ENCODE peak calls at places on chromosomes 4 and X, in four cellular contexts. K is mesothelial cell of epicardium, V is brain microvascular endothelial cell, N is progenitor cell of endocrine pancreas. Q is an unnamed sample.

GRCh38 chr4:168150651-168151050 is 58.3 kb downstream of the ANXA10 start:
- DNase-seq in V (peak; percentile 45), N (no peak), K (no peak), Q (no peak)

GRCh38 chr4:184267673-184268573 is 50.2 kb upstream of the ENPP6 start:
- DNase-seq in N (no peak), K (no peak), V (peak; percentile 76), Q (no peak)

GRCh38 chr4:24956763-24957162 is 43.9 kb upstream of the CCDC149 start:
- DNase-seq in V (no peak), N (no peak), K (no peak), Q (no peak)

GRCh38 chr4:106583567-106583966 is 215.0 kb upstream of the GIMD1 start:
- DNase-seq in K (no peak), N (no peak), V (peak; percentile 83), Q (no peak)

GRCh38 chrX:77966361-77966760 is 3.1 kb downstream of the PGAM4 start:
- DNase-seq in V (no peak), N (no peak), K (no peak), Q (no peak)

GRCh38 chr4:23654791-23655190 is 235.1 kb downstream of the PPARGC1A start:
- DNase-seq in K (no peak), N (no peak), V (no peak), Q (no peak)

GRCh38 chr4:89745708-89746107 is 91.3 kb downstream of the SNCA start:
- DNase-seq in V (no peak), K (no peak), N (no peak), Q (no peak)

GRCh38 chr4:40038972-40039371 is 17.7 kb upstream of the N4BP2 start:
- DNase-seq in N (no peak), V (no peak), K (no peak), Q (no peak)

GRCh38 chr4:68337522-68337921 is 12.4 kb downstream of the YTHDC1 start:
- DNase-seq in V (no peak), N (no peak), K (no peak), Q (no peak)

GRCh38 chrX:133414399-133415275 is 652 bp downstream of the GPC4 start:
- DNase-seq in K (peak; percentile 66), N (peak; percentile 31), V (no peak), Q (no peak)

GRCh38 chrX:53379747-53380146 is 42.7 kb downstream of the SMC1A start:
- DNase-seq in N (no peak), V (no peak), K (no peak), Q (no peak)

GRCh38 chrX:30990361-30990760 is 81.5 kb downstream of the FTHL17 start:
- DNase-seq in N (no peak), K (no peak), V (no peak), Q (no peak)

GRCh38 chrX:73561791-73562190 is 1.2 kb upstream of the CHIC1 start:
- DNase-seq in N (no peak), V (peak; percentile 3), K (no peak), Q (no peak)

GRCh38 chr4:72886602-72887001 is 182.9 kb downstream of the COX18 start:
- DNase-seq in N (no peak), K (no peak), V (no peak), Q (no peak)

GRCh38 chr4:18756661-18757060 is 735.1 kb upstream of the LCORL start:
- DNase-seq in K (no peak), N (no peak), V (no peak), Q (no peak)

GRCh38 chrX:40474205-40474626 is 106.6 kb upstream of the ATP6AP2 start:
- DNase-seq in K (peak; percentile 42), V (no peak), N (peak; percentile 37), Q (no peak)

GRCh38 chr4:113524096-113524495 is 237.4 kb downstream of the CAMK2D start:
- DNase-seq in V (no peak), K (no peak), N (no peak), Q (no peak)

GRCh38 chr4:128810871-128811570 is 1.5 kb downstream of the JADE1 start:
- DNase-seq in V (peak; percentile 60), K (peak; percentile 79), N (peak; percentile 79), Q (peak; percentile 33)

GRCh38 chr4:171169396-171169795 is 643.8 kb upstream of the GALNTL6 start:
- DNase-seq in V (no peak), N (no peak), K (no peak), Q (no peak)

GRCh38 chr4:113411496-113411938 is 350.0 kb downstream of the CAMK2D start:
- DNase-seq in V (peak; percentile 91), N (no peak), K (no peak), Q (no peak)

GRCh38 chr4:186881521-186882220 is 158.0 kb upstream of the FAT1 start:
- DNase-seq in K (no peak), V (peak; percentile 46), N (no peak), Q (no peak)

GRCh38 chr4:112109455-112110425 is 35.5 kb upstream of the FAM241A start:
- DNase-seq in K (no peak), N (no peak), V (peak; percentile 25), Q (no peak)

GRCh38 chr4:54231419-54232150 is 2.5 kb downstream of the PDGFRA start:
- DNase-seq in K (peak; percentile 59), V (peak; percentile 6), N (peak; percentile 35), Q (no peak)

GRCh38 chrX:67583171-67583570 is 39.4 kb downstream of the AR start:
- DNase-seq in N (no peak), K (no peak), V (no peak), Q (no peak)

GRCh38 chr4:74619931-74620702 is 174.2 kb downstream of the BTC start:
- DNase-seq in N (no peak), V (peak; percentile 59), K (no peak), Q (no peak)

GRCh38 chrX:137519459-137519858 is 46.5 kb upstream of the ZIC3 start:
- DNase-seq in K (no peak), N (no peak), V (no peak), Q (no peak)

GRCh38 chrX:41334866-41335589 is 1.1 kb downstream of the DDX3X start:
- DNase-seq in V (peak; percentile 29), N (peak; percentile 12), K (no peak), Q (no peak)

GRCh38 chr4:13902141-13902540 is 274.6 kb upstream of the BOD1L1 start:
- DNase-seq in V (no peak), N (no peak), K (no peak), Q (no peak)

GRCh38 chr4:74716436-74716765 is 77.9 kb downstream of the BTC start:
- DNase-seq in K (no peak), V (no peak), N (no peak), Q (no peak)

GRCh38 chr4:81389720-81390119 is 82.0 kb downstream of the RASGEF1B start:
- DNase-seq in K (no peak), N (no peak), V (no peak), Q (no peak)

GRCh38 chrX:68647156-68647957 is at the start of gene STARD8:
- DNase-seq in N (peak; percentile 15), V (peak; percentile 11), K (peak; percentile 43), Q (no peak)
- TF ChIP-seq CTCF in N (no peak), V (peak; percentile 26), K (no peak), Q (no peak)

DNA sequence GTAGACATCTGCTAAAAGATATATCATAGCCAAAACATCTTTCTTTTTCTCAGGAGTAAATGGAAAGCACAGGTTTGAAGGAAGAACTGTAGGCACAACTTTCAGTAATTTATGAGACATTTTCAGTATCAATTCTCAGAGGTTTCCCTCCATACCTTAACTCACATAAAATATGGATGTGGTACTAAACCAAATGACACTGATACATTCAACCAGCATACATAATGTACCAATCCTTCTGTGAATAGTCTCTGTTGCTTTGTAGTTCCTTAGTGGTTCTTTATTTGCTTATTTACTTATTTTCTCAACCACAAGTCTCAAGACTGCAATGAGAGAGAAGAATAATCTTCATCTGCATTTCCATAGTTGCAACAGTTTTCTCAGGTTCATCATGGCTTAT is 96.1 kb downstream of the ARHGAP24 start:
- DNase-seq in V (no peak), K (no peak), N (no peak), Q (no peak)
- TF ChIP-seq CTCF in V (no peak), K (no peak), N (no peak), Q (no peak)

GRCh38 chr4:108950158-108950915 is 187.5 kb upstream of the ETNPPL start:
- DNase-seq in K (no peak), N (no peak), V (peak; percentile 25), Q (no peak)

GRCh38 chr4:108959497-108959896 is 196.6 kb upstream of the ETNPPL start:
- DNase-seq in V (peak; percentile 2), K (no peak), N (no peak), Q (no peak)

GRCh38 chr4:108954880-108955279 is 192.0 kb upstream of the ETNPPL start:
- DNase-seq in N (no peak), V (no peak), K (no peak), Q (no peak)

DNA sequence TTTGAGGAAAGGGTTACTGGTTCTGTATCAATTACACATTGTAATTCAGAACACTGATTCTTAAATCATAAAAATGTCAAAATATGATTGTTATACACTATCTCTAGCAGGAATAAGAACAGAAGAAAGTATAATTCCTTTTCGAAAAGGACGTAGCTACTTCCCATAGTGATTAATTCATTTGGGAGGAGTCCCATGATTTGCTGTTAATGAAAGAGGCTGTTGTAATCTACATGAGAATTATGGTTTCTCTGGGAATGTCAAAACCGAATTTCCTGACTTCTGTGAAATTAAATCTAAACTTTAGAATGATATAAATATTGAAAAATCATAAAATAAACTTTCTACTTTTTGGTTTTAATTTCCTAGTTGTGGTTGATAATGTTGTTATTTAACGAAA is 191.1 kb upstream of the ETNPPL start:
- DNase-seq in K (no peak), N (no peak), V (no peak), Q (no peak)
- TF ChIP-seq CTCF in K (no peak), N (no peak), V (no peak), Q (no peak)

DNA sequence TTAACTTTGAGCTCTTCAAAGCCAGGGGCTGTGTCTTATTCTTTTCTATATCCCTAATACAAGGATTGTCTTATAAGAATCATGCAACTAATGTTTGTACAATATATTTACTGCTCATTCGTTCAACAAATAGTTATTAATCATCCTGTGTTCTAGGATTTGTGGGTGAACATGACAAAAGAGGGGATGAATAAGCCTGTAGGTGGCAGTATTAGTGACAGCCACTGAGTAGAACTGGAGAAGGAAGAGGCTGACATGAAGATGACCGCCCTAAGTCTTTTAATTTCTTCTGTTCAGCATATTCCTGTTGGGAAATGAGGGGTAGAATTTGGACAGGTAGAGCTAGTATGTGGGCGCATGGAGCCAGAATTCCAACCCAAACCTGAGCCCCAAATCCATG is 11.9 kb upstream of the LINC00632 start:
- DNase-seq in V (no peak), K (no peak), N (no peak), Q (no peak)
- TF ChIP-seq CTCF in V (peak; percentile 46), K (no peak), N (peak; percentile 39), Q (no peak)

DNA sequence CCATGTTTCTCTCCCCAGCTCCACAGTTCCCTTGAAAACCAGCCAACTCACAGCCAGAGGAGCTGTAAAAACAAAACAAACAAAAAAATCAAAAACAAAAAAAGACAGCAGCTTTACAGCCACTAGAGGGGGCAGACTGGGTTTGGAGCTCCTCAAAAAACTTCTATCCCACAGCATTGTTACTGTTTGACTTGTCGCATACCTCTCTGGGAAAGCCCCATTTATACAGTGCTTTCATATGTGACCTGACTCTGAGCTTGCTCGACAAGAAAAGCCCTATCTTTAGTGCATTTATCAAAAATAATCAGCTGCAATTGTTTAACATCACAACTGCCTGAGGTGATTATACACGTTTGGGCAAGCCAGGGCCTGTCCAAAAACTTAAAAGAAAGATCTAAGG is 21.6 kb downstream of the TSPAN6 start:
- DNase-seq in V (peak; percentile 43), N (no peak), K (no peak), Q (no peak)
- TF ChIP-seq CTCF in V (peak; percentile 73), N (peak; percentile 62), K (peak; percentile 56), Q (no peak)

Q was measured in omental fat pad.